ENCODE peak calls at places on chromosomes 2 and 18, in nine cellular contexts. K is ecto neural progenitor cell; U is foreskin fibroblast; Z is stimulated activated CD4-positive, alpha-beta T cell treated with anti-CD3 and anti-CD28 coated beads, Interleukin-12 subunit alpha, Interleukin-12 subunit beta, amount 100 ng/mL, for 4 hours; G is stromal cell of bone marrow; A is HFF-Myc; Q is LoVo; L is LNCaP clone FGC; J is breast epithelium. Y is an unnamed sample.

GRCh38 chr2:120738786-120739771 is 3.4 kb downstream of the GLI2 start:
- DNase-seq in G (no peak), Z (no peak), K (peak; percentile 51), J (no peak), U (no peak), Q (peak; percentile 42), L (no peak), A (no peak), Y (no peak)

GRCh38 chr2:84314901-84315330 is 144.2 kb downstream of the SUCLG1 start:
- DNase-seq in G (peak; percentile 51), A (no peak), J (peak; percentile 63), U (peak; percentile 82), Z (peak; percentile 79), K (peak; percentile 91), L (peak; percentile 56), Q (peak; percentile 83), Y (peak; percentile 46)

GRCh38 chr2:164719996-164720941 is 99.0 kb upstream of the GRB14 start:
- DNase-seq in U (peak; percentile 64), G (no peak), Z (no peak), J (peak; percentile 51), Q (no peak), A (no peak), L (no peak), K (no peak), Y (no peak)

GRCh38 chr18:79540161-79540913 is 139.3 kb upstream of the CTDP1 start:
- DNase-seq in U (no peak), Q (no peak), J (peak; percentile 87), G (no peak), L (peak; percentile 66), A (no peak), Z (no peak), K (no peak), Y (no peak)

GRCh38 chr18:76351961-76352581 is 143.0 kb downstream of the ZNF516 start:
- DNase-seq in G (peak; percentile 47), U (peak; percentile 93), J (peak; percentile 57), Q (peak; percentile 12), Z (no peak), A (peak; percentile 68), L (no peak), K (peak; percentile 49), Y (no peak)

GRCh38 chr2:25617948-25618646 is 55.3 kb downstream of the DTNB start:
- DNase-seq in A (no peak), J (no peak), L (peak; percentile 43), Z (no peak), Q (no peak), K (no peak), G (peak; percentile 89), U (peak; percentile 88), Y (no peak)

GRCh38 chr2:21234721-21235120 is 111.0 kb downstream of the TDRD15 start:
- DNase-seq in U (no peak), K (no peak), G (no peak), J (no peak), L (peak; percentile 6), Z (no peak), A (no peak), Q (no peak), Y (no peak)

GRCh38 chr18:3264362-3264761 is 2.4 kb downstream of the MYL12B start:
- DNase-seq in J (no peak), Z (no peak), A (no peak), K (no peak), Q (no peak), U (no peak), L (no peak), G (no peak), Y (peak; percentile 56)

GRCh38 chr18:74493689-74494088 is 2.5 kb upstream of the CNDP2 start:
- DNase-seq in K (no peak), U (peak; percentile 64), J (no peak), Z (peak; percentile 20), Q (peak; percentile 49), A (no peak), L (peak; percentile 54), G (no peak), Y (peak; percentile 81)

GRCh38 chr2:58299123-58299522 is 58.0 kb upstream of the FANCL start:
- DNase-seq in U (no peak), Q (no peak), G (no peak), J (no peak), A (no peak), K (no peak), L (no peak), Z (no peak), Y (no peak)

GRCh38 chr2:237490009-237490804 is 3.2 kb downstream of the MLPH start:
- DNase-seq in Q (peak; percentile 39), L (peak; percentile 92), J (no peak), Z (no peak), A (no peak), K (peak; percentile 29), G (no peak), U (no peak), Y (no peak)

GRCh38 chr2:169393068-169393590 is 30.8 kb upstream of the LRP2 start:
- DNase-seq in G (no peak), J (peak; percentile 23), Q (no peak), Z (no peak), K (no peak), U (no peak), L (no peak), A (no peak), Y (no peak)

GRCh38 chr2:31384351-31384750 is 30.2 kb downstream of the XDH start:
- DNase-seq in U (peak; percentile 96), Q (peak; percentile 14), K (no peak), Z (no peak), G (peak; percentile 74), J (peak; percentile 81), L (no peak), A (peak; percentile 73), Y (no peak)

GRCh38 chr2:20594957-20595356 is 55.9 kb downstream of the HS1BP3 start:
- DNase-seq in Q (no peak), L (no peak), J (no peak), A (no peak), K (no peak), G (no peak), Z (no peak), U (no peak), Y (no peak)

GRCh38 chr18:79333046-79333445 is 62.7 kb upstream of the NFATC1 start:
- DNase-seq in Z (no peak), U (no peak), Q (no peak), G (no peak), L (no peak), J (no peak), A (no peak), K (no peak), Y (no peak)

GRCh38 chr2:25567406-25567805 is 106.0 kb downstream of the DTNB start:
- DNase-seq in A (no peak), Z (no peak), G (peak; percentile 41), Q (peak; percentile 29), U (peak; percentile 70), K (no peak), J (no peak), L (no peak), Y (no peak)

GRCh38 chr2:134391751-134392160 is 137.9 kb downstream of the MGAT5 start:
- DNase-seq in L (no peak), K (no peak), Z (no peak), Q (peak; percentile 92), A (no peak), G (no peak), J (no peak), U (no peak), Y (no peak)

GRCh38 chr18:74817576-74817975 is 219.9 kb downstream of the ZNF407 start:
- DNase-seq in A (no peak), Z (no peak), L (no peak), J (no peak), G (no peak), Q (no peak), U (no peak), K (no peak), Y (no peak)

GRCh38 chr2:45888641-45889040 is 237.2 kb downstream of the PRKCE start:
- DNase-seq in J (no peak), A (no peak), U (no peak), L (no peak), K (no peak), Q (no peak), G (no peak), Z (no peak), Y (no peak)

GRCh38 chr2:163417596-163418337 is 318.0 kb downstream of the FIGN start:
- DNase-seq in Z (no peak), G (no peak), J (no peak), A (no peak), K (no peak), L (no peak), Q (no peak), U (no peak), Y (no peak)

GRCh38 chr2:112630268-112630667 is 15.5 kb upstream of the SLC20A1 start:
- DNase-seq in J (peak; percentile 16), A (no peak), L (no peak), U (no peak), K (no peak), G (no peak), Z (no peak), Q (no peak), Y (no peak)

GRCh38 chr2:204395539-204395938 is 149.7 kb upstream of the PARD3B start:
- DNase-seq in Q (no peak), G (no peak), U (no peak), A (no peak), L (no peak), Z (no peak), K (no peak), J (no peak), Y (no peak)

GRCh38 chr18:48819276-48819675 is 131.5 kb downstream of the SMAD7 start:
- DNase-seq in Z (no peak), A (no peak), Q (no peak), L (no peak), G (no peak), K (peak; percentile 27), U (no peak), J (no peak), Y (peak; percentile 12)

GRCh38 chr2:31070339-31070738 is 67.9 kb downstream of the GALNT14 start:
- DNase-seq in J (no peak), Q (no peak), U (no peak), Z (no peak), A (no peak), G (no peak), L (no peak), K (no peak), Y (no peak)

GRCh38 chr2:10934979-10935350 is 23.2 kb downstream of the KCNF1 start:
- DNase-seq in Z (no peak), G (no peak), Q (no peak), U (no peak), A (no peak), K (no peak), L (no peak), J (no peak), Y (no peak)

GRCh38 chr2:47029737-47030524 is 114.3 kb upstream of the MCFD2 start:
- DNase-seq in Q (peak; percentile 46), A (no peak), L (no peak), K (no peak), J (no peak), Z (no peak), G (no peak), U (peak; percentile 61), Y (no peak)

GRCh38 chr2:33134764-33135560 is 188.2 kb downstream of the LTBP1 start:
- DNase-seq in A (no peak), L (no peak), U (peak; percentile 47), G (no peak), J (no peak), Z (no peak), Q (no peak), K (no peak), Y (no peak)

GRCh38 chr2:204933735-204934361 is 388.6 kb downstream of the PARD3B start:
- DNase-seq in A (no peak), Z (no peak), Q (no peak), L (no peak), K (no peak), G (no peak), J (no peak), U (no peak), Y (no peak)

GRCh38 chr2:108988796-108989713 is at the start of gene EDAR:
- DNase-seq in Z (peak; percentile 50), U (peak; percentile 28), G (no peak), Q (peak; percentile 76), A (no peak), K (peak; percentile 75), J (peak; percentile 47), L (no peak), Y (peak; percentile 66)

GRCh38 chr18:48486762-48487161 is 52.1 kb upstream of the CTIF start:
- DNase-seq in K (no peak), J (no peak), L (no peak), Q (no peak), G (peak; percentile 52), A (no peak), Z (no peak), U (peak; percentile 54), Y (no peak)

GRCh38 chr18:58611471-58612131 is 17.3 kb downstream of the ALPK2 start:
- DNase-seq in A (no peak), J (no peak), G (no peak), K (peak; percentile 80), Q (no peak), Z (no peak), L (no peak), U (no peak), Y (no peak)